ENCODE peak calls at places on chromosomes 1 and 21, in five cellular contexts. G, S, N, M and L are unnamed samples.
A peak's percentile ranks its signal among the peaks of the same experiment; 100 is the strongest.

GRCh38 chr1:152034324-152034653 is 2.5 kb downstream of the S100A11 start:
- DNase-seq in G (no peak), S (no peak), N (no peak), M (no peak), L (peak; percentile 65)

GRCh38 chr1:37767488-37767887 is 2.6 kb upstream of the EPHA10 start:
- DNase-seq in G (no peak), S (no peak), N (no peak), M (no peak), L (no peak)

GRCh38 chr1:47699492-47700220 is 261.8 kb downstream of the FOXD2 start:
- DNase-seq in G (no peak), S (no peak), N (no peak), M (no peak), L (no peak)

GRCh38 chr21:44514746-44515358 is 25.1 kb downstream of the KRTAP10-1 start:
- DNase-seq in G (no peak), S (no peak), N (no peak), M (no peak), L (no peak)

GRCh38 chr1:109392037-109392787 is 5.5 kb downstream of the SORT1 start:
- DNase-seq in G (no peak), S (peak; percentile 42), N (no peak), M (peak; percentile 28), L (no peak)

GRCh38 chr1:27603320-27603961 is 503 bp downstream of the AHDC1 start:
- DNase-seq in G (no peak), S (no peak), N (peak; percentile 37), M (no peak), L (peak; percentile 46)

GRCh38 chr1:30422251-30422650 is 301.1 kb downstream of the MATN1 start:
- DNase-seq in G (peak; percentile 3), S (no peak), N (no peak), M (peak; percentile 1), L (no peak)

GRCh38 chr1:198387587-198387986 is 152.9 kb downstream of the ATP6V1G3 start:
- DNase-seq in G (no peak), S (no peak), N (no peak), M (no peak), L (no peak)

GRCh38 chr1:40997096-40997495 is 17.6 kb downstream of the CTPS1 start:
- DNase-seq in G (no peak), S (no peak), N (no peak), M (no peak), L (no peak)

GRCh38 chr1:182968151-182968741 is 15.3 kb upstream of the SHCBP1L start:
- DNase-seq in G (no peak), S (no peak), N (no peak), M (no peak), L (no peak)

GRCh38 chr1:112395261-112395831 is 668 bp upstream of the CTTNBP2NL start:
- DNase-seq in G (no peak), S (no peak), N (no peak), M (no peak), L (no peak)

GRCh38 chr1:24071941-24072340 is 40.0 kb downstream of the MYOM3 start:
- DNase-seq in G (no peak), S (no peak), N (no peak), M (no peak), L (no peak)

GRCh38 chr1:56424744-56425493 is 154.4 kb downstream of the PLPP3 start:
- DNase-seq in G (peak; percentile 46), S (peak; percentile 39), N (peak; percentile 63), M (peak; percentile 37), L (peak; percentile 67)

GRCh38 chr1:167935252-167936067 is 1.0 kb upstream of the DCAF6 start:
- DNase-seq in G (peak; percentile 41), S (peak; percentile 72), N (no peak), M (peak; percentile 43), L (peak; percentile 24)

GRCh38 chr1:199167460-199167859 is 528.6 kb downstream of the PTPRC start:
- DNase-seq in G (no peak), S (no peak), N (no peak), M (no peak), L (no peak)

GRCh38 chr1:198241553-198241952 is 84.8 kb downstream of the NEK7 start:
- DNase-seq in G (no peak), S (no peak), N (no peak), M (no peak), L (no peak)

GRCh38 chr1:162361349-162361748 is 15.3 kb downstream of the SPATA46 start:
- DNase-seq in G (no peak), S (no peak), N (no peak), M (no peak), L (no peak)

GRCh38 chr1:231683439-231684165 is 57.0 kb downstream of the DISC1 start:
- DNase-seq in G (no peak), S (no peak), N (no peak), M (no peak), L (no peak)

GRCh38 chr1:226635456-226635941 is 86.9 kb downstream of the STUM start:
- DNase-seq in G (peak; percentile 15), S (no peak), N (peak; percentile 58), M (no peak), L (no peak)

GRCh38 chr1:116231752-116232151 is 120.6 kb downstream of the MAB21L3 start:
- DNase-seq in G (no peak), S (no peak), N (no peak), M (no peak), L (peak; percentile 59)

GRCh38 chr1:81424056-81424455 is 376.7 kb upstream of the ADGRL2 start:
- DNase-seq in G (no peak), S (no peak), N (no peak), M (no peak), L (no peak)

GRCh38 chr1:38997901-38998190 is 6.8 kb downstream of the AKIRIN1 start:
- DNase-seq in G (no peak), S (no peak), N (no peak), M (peak; percentile 37), L (no peak)

GRCh38 chr1:41380195-41380594 is 19.0 kb downstream of the FOXO6 start:
- DNase-seq in G (no peak), S (no peak), N (no peak), M (no peak), L (no peak)

GRCh38 chr21:45299864-45300785 is 12.4 kb upstream of the POFUT2 start:
- DNase-seq in G (peak; percentile 37), S (no peak), N (no peak), M (no peak), L (no peak)

GRCh38 chr1:224736619-224737352 is 120.7 kb downstream of the CNIH3 start:
- DNase-seq in G (no peak), S (no peak), N (no peak), M (peak; percentile 24), L (no peak)

GRCh38 chr1:36151845-36152203 is 2.5 kb upstream of the TRAPPC3 start:
- DNase-seq in G (no peak), S (peak; percentile 68), N (peak; percentile 81), M (no peak), L (no peak)

GRCh38 chr21:26194811-26195251 is 24.3 kb upstream of the APP start:
- DNase-seq in G (no peak), S (no peak), N (no peak), M (peak; percentile 54), L (no peak)

GRCh38 chr1:199585392-199585791 is 442.1 kb upstream of the NR5A2 start:
- DNase-seq in G (no peak), S (no peak), N (no peak), M (no peak), L (no peak)

GRCh38 chr1:163912491-163912890 is 590.7 kb downstream of the NUF2 start:
- DNase-seq in G (no peak), S (no peak), N (no peak), M (no peak), L (no peak)

GRCh38 chr1:233327938-233328660 is 575 bp downstream of the MAP3K21 start:
- DNase-seq in G (no peak), S (no peak), N (peak; percentile 26), M (no peak), L (peak; percentile 36)

GRCh38 chr1:54781023-54781723 is 16.9 kb upstream of the PARS2 start:
- DNase-seq in G (no peak), S (no peak), N (no peak), M (no peak), L (no peak)

GRCh38 chr1:204174958-204175357 is 8.8 kb upstream of the REN start:
- DNase-seq in G (no peak), S (no peak), N (no peak), M (no peak), L (no peak)

DNA sequence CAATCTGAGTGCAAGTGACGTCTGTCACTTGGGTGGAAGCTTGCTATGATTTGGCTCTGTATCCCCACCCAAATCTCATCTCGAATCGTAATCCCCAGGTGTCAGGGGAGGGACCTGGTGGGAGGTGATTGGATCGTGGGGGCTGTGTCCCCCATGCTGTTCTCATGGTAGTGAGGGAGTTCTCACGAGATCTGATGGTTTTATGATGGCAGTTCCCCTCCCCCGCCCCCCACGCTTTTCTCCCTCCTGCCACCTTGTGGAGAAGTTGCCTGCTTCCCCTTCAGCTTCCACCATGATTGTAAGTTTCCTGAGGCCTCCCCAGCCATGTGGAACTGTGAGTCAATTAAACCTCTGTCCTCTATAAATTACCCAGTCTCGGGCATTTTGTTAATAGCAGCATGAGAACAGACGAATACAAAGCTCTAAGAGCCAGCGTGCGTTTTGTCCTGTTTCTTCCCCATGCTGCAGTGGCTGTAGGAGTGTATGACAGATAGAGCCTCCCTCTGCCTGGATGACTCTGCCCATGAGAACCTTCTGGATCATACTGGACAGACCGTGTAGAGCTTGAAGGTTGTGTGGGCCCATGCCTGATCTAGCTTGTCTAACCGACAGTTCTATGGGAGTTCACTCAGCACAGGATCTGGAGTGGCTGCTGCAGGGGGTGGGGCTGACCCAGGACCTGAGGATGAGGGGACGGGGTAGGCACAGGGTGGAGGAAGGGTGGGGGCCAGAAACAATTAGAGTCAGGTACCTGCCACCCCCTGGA is 139.7 kb upstream of the ERRFI1 start:
- DNase-seq in G (no peak), S (peak; percentile 60), N (no peak), M (no peak), L (no peak)
- TF ChIP-seq CTCF in G (no peak), S (peak; percentile 47), N (no peak), M (no peak), L (no peak)

GRCh38 chr1:244451539-244451950 is at the start of gene ADSS2:
- DNase-seq in G (no peak), S (no peak), N (no peak), M (no peak), L (no peak)
- TF ChIP-seq POLR2A in G (peak; percentile 48), S (peak; percentile 95), N (peak; percentile 92), M (no peak), L (peak; percentile 83)

GRCh38 chr1:215824245-215824644 is 257.1 kb downstream of the KCTD3 start:
- DNase-seq in G (no peak), S (no peak), N (no peak), M (no peak), L (no peak)
- TF ChIP-seq CTCF in G (no peak), S (no peak), N (no peak), M (no peak), L (no peak)

GRCh38 chr1:25924454-25924853 is 18.2 kb upstream of the STMN1 start:
- DNase-seq in G (no peak), S (no peak), N (no peak), M (no peak), L (no peak)

GRCh38 chr1:25926731-25927496 is 20.7 kb upstream of the STMN1 start:
- DNase-seq in G (no peak), S (peak; percentile 4), N (no peak), M (no peak), L (no peak)

GRCh38 chr1:25922064-25922632 is 15.9 kb upstream of the STMN1 start:
- DNase-seq in G (no peak), S (no peak), N (no peak), M (no peak), L (no peak)

GRCh38 chr1:25918615-25919014 is 12.4 kb upstream of the STMN1 start:
- DNase-seq in G (no peak), S (no peak), N (no peak), M (no peak), L (no peak)

GRCh38 chr1:25922633-25923567 is 16.7 kb upstream of the STMN1 start:
- DNase-seq in G (peak; percentile 29), S (no peak), N (peak; percentile 29), M (peak; percentile 71), L (peak; percentile 40)
- TF ChIP-seq POLR2A in G (no peak), S (no peak), N (no peak), M (no peak), L (peak; percentile 49)